ENCODE peak calls at places on chromosomes 3 and 15, in four cellular contexts. A, T, G and C are unnamed samples.

GRCh38 chr3:152865675-152866074 is 30.7 kb downstream of the P2RY1 start:
- DNase-seq in T (peak), G (no peak), A (peak), C (peak)

GRCh38 chr15:40932625-40933519 is 3.7 kb downstream of the DLL4 start:
- DNase-seq in G (no peak), A (no peak), T (no peak), C (peak)

GRCh38 chr3:104102386-104102785 is 1264.3 kb upstream of the ALCAM start:
- DNase-seq in A (peak), G (no peak), T (peak), C (peak)

GRCh38 chr15:68775671-68776476 is 44.8 kb downstream of the ANP32A start:
- DNase-seq in T (no peak), A (no peak), G (peak), C (no peak)

GRCh38 chr3:45994661-45995369 is 809 bp downstream of the FYCO1 start:
- DNase-seq in G (no peak), A (no peak), T (no peak), C (no peak)

GRCh38 chr3:160232014-160232413 is 6.8 kb downstream of the C3orf80 start:
- DNase-seq in G (no peak), T (no peak), A (no peak), C (no peak)

GRCh38 chr3:78497025-78497424 is 1270.8 kb downstream of the ROBO1 start:
- DNase-seq in T (no peak), G (peak), A (peak), C (no peak)

GRCh38 chr3:148642214-148642613 is 55.5 kb upstream of the AGTR1 start:
- DNase-seq in G (no peak), A (no peak), T (no peak), C (no peak)

GRCh38 chr3:57152150-57152549 is 13.0 kb downstream of the IL17RD start:
- DNase-seq in G (no peak), T (no peak), A (no peak), C (no peak)

GRCh38 chr15:29822685-29823459 is 604 bp upstream of the TJP1 start:
- DNase-seq in G (peak), T (peak), A (no peak), C (peak)

GRCh38 chr3:149783576-149783975 is 8.8 kb downstream of the ANKUB1 start:
- DNase-seq in A (no peak), G (no peak), T (peak), C (peak)

GRCh38 chr15:69997701-69998273 is 99.9 kb downstream of the TLE3 start:
- DNase-seq in T (peak), G (peak), A (peak), C (peak)

GRCh38 chr3:64685800-64686445 is 1.9 kb downstream of the ADAMTS9 start:
- DNase-seq in A (peak), T (peak), G (peak), C (peak)

GRCh38 chr3:168865022-168865551 is 769.4 kb upstream of the GOLIM4 start:
- DNase-seq in G (no peak), T (peak), A (peak), C (peak)

GRCh38 chr15:89462198-89462912 is 34.0 kb downstream of the RHCG start:
- DNase-seq in G (peak), T (no peak), A (peak), C (no peak)

GRCh38 chr3:141450727-141451378 is 36.0 kb upstream of the RASA2 start:
- DNase-seq in G (no peak), A (no peak), T (no peak), C (no peak)

GRCh38 chr3:141452773-141453172 is 34.1 kb upstream of the RASA2 start:
- DNase-seq in A (no peak), T (no peak), G (no peak), C (no peak)

GRCh38 chr3:141449424-141449823 is 37.4 kb upstream of the RASA2 start:
- DNase-seq in A (no peak), T (no peak), G (no peak), C (no peak)

GRCh38 chr3:141454055-141454454 is 32.8 kb upstream of the RASA2 start:
- DNase-seq in T (no peak), A (no peak), G (no peak), C (no peak)

GRCh38 chr3:141452045-141452444 is 34.8 kb upstream of the RASA2 start:
- DNase-seq in A (peak), T (peak), G (no peak), C (peak)
- TF ChIP-seq CTCF in A (peak), T (peak), G (peak), C (peak)

DNA sequence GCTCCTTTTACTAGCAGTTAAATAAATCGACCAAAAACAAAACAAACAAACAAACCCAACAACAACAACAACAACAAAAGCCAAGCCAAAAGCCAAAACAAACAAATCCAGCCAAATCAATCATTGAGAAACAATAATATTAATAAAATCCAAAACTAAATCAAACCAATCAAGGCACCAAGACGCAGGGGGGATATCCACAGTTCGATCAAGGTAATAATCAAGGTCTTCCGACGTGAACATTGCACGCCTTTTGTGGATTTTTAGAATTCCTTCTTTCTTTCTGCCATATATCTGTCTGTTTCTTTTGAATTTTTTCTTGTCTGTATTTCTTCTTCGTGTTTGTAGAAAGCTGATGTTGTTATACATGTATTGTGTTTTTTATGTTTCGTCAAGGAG is 860 bp downstream of the ARPP21 start:
- DNase-seq in G (no peak), A (no peak), T (no peak), C (no peak)
- H3K4me3 ChIP-seq in G (peak), A (peak), T (no peak), C (no peak)

GRCh38 chr3:186281172-186281571 is 80.9 kb downstream of the DGKG start:
- DNase-seq in A (no peak), T (peak), G (no peak), C (peak)

GRCh38 chr3:186275436-186275835 is 86.6 kb downstream of the DGKG start:
- DNase-seq in T (no peak), A (no peak), G (no peak), C (no peak)

GRCh38 chr3:186273586-186273985 is 88.4 kb downstream of the DGKG start:
- DNase-seq in T (no peak), A (no peak), G (no peak), C (no peak)

GRCh38 chr3:186280737-186281136 is 81.3 kb downstream of the DGKG start:
- DNase-seq in G (no peak), T (no peak), A (no peak), C (no peak)

DNA sequence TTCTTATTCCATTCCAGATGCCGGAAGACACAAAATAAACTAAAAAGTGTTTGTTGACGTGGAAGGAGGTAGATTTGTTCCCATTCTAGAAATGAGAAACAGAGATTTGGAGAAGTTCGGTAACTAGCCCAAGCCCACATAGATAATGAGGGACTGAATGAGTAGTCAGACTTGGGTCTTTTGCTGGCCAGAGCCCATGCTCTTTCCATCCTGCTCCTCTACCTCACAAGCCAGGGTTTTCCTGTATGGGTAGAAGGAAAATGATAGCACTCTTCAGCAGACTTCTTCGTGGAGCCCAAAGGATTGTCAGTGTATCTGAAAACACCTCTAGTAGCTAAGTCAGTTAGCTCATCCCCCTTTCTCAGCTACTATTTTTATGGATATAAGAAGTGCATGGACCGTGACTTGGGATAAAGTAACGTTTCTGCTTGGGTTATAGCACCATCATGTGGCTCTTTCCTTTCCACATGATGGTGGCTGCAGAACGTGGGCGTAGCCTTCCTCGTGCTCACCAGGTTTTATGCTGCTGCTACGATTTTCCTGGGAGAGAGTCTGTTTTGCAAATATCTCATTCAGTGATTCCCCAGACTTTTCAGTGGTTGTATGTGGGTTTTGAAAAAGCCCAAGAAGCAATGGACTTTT is 84.6 kb downstream of the DGKG start:
- DNase-seq in T (peak), G (peak), A (peak), C (peak)
- TF ChIP-seq CTCF in T (peak), G (peak), A (peak), C (peak)

GRCh38 chr3:128076783-128077624 is 24.8 kb downstream of the SEC61A1 start:
- DNase-seq in T (no peak), G (peak), A (peak), C (no peak)
- H3K4me3 ChIP-seq in T (peak), G (peak), A (peak), C (peak)

DNA sequence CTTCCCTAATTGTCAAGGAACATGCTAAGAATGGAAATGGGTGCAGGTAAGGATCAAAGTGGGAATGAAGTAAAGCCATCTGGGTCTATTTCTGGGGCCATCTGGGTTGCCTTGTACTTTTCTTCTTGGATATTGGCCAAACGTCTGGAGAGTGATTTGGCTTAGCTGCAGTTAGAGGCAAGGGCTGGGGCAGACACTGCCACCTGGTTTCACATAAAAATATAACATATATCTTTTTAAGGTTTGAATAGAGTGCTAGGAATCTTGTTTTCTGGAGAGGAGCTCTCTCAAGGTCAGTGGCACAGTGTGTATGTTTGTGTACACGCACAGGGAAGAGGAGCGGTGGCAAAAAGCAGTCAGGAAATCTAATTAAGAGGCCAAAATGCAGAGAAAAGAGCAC is 24.7 kb upstream of the EOMES start:
- DNase-seq in A (no peak), T (no peak), G (no peak), C (no peak)
- TF ChIP-seq CTCF in A (no peak), T (no peak), G (no peak), C (no peak)

GRCh38 chr3:136293279-136293678 is 43.1 kb downstream of the PCCB start:
- DNase-seq in T (no peak), A (no peak), G (no peak), C (no peak)

GRCh38 chr3:136291302-136291701 is 41.2 kb downstream of the PCCB start:
- DNase-seq in T (no peak), G (no peak), A (no peak), C (no peak)

GRCh38 chr3:136292500-136292899 is 42.4 kb downstream of the PCCB start:
- DNase-seq in G (no peak), T (no peak), A (no peak), C (no peak)

GRCh38 chr3:136297826-136298225 is 47.7 kb downstream of the PCCB start:
- DNase-seq in T (no peak), A (no peak), G (no peak), C (no peak)

DNA sequence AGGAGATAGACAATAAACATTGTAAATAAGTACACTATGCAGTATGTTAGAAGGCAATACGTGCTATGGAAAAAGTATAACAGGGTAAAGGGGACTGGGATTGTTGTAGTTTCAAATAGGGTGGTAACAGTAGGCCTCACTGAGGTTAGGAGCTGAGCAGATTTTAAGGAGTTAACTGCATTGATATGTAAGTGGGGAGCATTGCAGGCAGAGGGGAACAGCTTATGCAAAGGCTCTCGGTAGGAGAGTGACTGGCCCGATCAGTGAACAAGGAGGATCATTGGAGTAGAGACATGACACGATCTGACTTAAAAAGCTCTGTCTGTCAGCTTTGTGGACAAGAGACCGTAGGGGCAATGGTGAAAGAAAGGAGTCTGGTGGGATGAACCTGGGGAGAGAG is 46.8 kb downstream of the PCCB start:
- DNase-seq in A (no peak), T (no peak), G (no peak), C (no peak)
- H3K4me3 ChIP-seq in A (no peak), T (no peak), G (no peak), C (no peak)

GRCh38 chr3:107637416-107638182 is 114.8 kb downstream of the BBX start:
- DNase-seq in T (no peak), A (no peak), G (no peak), C (peak)

GRCh38 chr3:107644631-107645030 is 121.9 kb downstream of the BBX start:
- DNase-seq in A (no peak), T (peak), G (no peak), C (peak)

GRCh38 chr3:107641572-107642307 is 119.0 kb downstream of the BBX start:
- DNase-seq in G (no peak), A (no peak), T (no peak), C (no peak)

DNA sequence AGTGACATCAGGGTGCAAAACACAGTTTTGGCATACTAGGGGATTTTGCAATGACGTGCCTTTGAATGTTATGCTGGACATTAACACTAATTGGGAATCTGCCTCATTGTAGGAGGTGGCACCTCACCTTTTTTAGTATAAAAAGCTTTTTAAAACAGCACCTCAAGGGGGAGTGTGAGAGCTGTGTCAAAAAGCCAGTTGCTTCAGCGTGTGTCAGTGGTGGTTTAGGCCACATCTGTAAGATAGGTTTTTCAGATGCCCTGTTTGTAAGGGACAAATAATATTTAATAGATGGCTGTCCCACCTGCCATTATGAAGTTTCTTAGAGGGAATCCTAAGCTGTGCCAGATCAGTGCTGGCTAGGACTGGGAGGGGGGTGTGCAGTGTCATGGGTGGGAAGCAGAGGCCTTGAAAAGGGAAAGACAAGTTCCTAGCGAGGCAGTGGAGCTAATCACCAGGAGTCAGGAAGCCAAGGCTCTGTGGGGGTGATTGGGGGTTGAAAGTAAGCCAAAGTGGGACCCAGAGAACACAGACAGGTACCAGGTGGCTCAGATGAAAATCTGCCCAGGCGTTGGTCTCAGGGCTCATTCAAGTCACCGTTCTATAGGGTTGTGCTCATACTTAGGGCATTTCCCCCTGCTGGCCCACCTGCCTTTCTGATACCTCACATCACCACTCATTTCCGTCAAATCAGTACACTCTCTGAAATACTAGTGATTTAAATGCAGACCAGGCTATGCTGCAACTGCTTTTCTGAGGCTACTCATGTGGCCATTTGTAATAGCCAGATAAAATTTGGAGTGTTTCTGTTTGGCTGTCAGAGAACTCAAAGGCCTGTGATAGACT is 120.5 kb downstream of the BBX start:
- DNase-seq in A (peak), G (no peak), T (peak), C (peak)
- TF ChIP-seq CTCF in A (peak), G (no peak), T (peak), C (peak)